ENCODE peak calls at places on chromosomes 12 and 14, in six cellular contexts. One of them, this sample, is unnamed.

GRCh38 chr14:104574536-104574935 is 5.0 kb upstream of the C14orf180 start:
- DNase-seq in fibroblast of lung: no peak
- DNase-seq in AG08395: no peak
- DNase-seq in HCEC 1CT: no peak
- DNase-seq in Right ventricle myocardium superior: no peak
- DNase-seq in coronary artery: no peak
- DNase-seq in this sample: no peak

GRCh38 chr12:109154485-109155438 is 38.4 kb downstream of the ACACB start:
- DNase-seq in coronary artery: peak; percentile 94
- DNase-seq in AG08395: peak; percentile 98
- DNase-seq in Right ventricle myocardium superior: peak; percentile 91
- DNase-seq in fibroblast of lung: peak; percentile 68
- DNase-seq in HCEC 1CT: peak; percentile 59
- DNase-seq in this sample: peak; percentile 88

GRCh38 chr12:12716151-12716844 is 870 bp upstream of the CDKN1B start:
- DNase-seq in HCEC 1CT: no peak
- DNase-seq in Right ventricle myocardium superior: no peak
- DNase-seq in coronary artery: no peak
- DNase-seq in AG08395: no peak
- DNase-seq in fibroblast of lung: peak; percentile 51
- DNase-seq in this sample: peak; percentile 47

GRCh38 chr14:70186826-70187483 is 1.8 kb downstream of the SLC8A3 start:
- DNase-seq in HCEC 1CT: peak; percentile 17
- DNase-seq in AG08395: no peak
- DNase-seq in coronary artery: no peak
- DNase-seq in fibroblast of lung: peak; percentile 7
- DNase-seq in Right ventricle myocardium superior: no peak
- DNase-seq in this sample: peak; percentile 32

GRCh38 chr14:102026934-102027333 is 59.9 kb downstream of the HSP90AA1 start:
- DNase-seq in Right ventricle myocardium superior: no peak
- DNase-seq in AG08395: no peak
- DNase-seq in coronary artery: no peak
- DNase-seq in fibroblast of lung: no peak
- DNase-seq in HCEC 1CT: no peak
- DNase-seq in this sample: no peak

GRCh38 chr12:89504560-89505346 is 19.8 kb downstream of the GALNT4 start:
- DNase-seq in HCEC 1CT: peak; percentile 76
- DNase-seq in AG08395: no peak
- DNase-seq in Right ventricle myocardium superior: no peak
- DNase-seq in coronary artery: no peak
- DNase-seq in fibroblast of lung: peak; percentile 46
- DNase-seq in this sample: peak; percentile 32

GRCh38 chr12:22234561-22234960 is 99.9 kb downstream of the ST8SIA1 start:
- DNase-seq in AG08395: peak; percentile 66
- DNase-seq in Right ventricle myocardium superior: no peak
- DNase-seq in coronary artery: no peak
- DNase-seq in fibroblast of lung: peak; percentile 80
- DNase-seq in HCEC 1CT: peak; percentile 88
- DNase-seq in this sample: peak; percentile 78

GRCh38 chr12:82407481-82407880 is 49.2 kb downstream of the METTL25 start:
- DNase-seq in AG08395: no peak
- DNase-seq in fibroblast of lung: no peak
- DNase-seq in HCEC 1CT: no peak
- DNase-seq in Right ventricle myocardium superior: no peak
- DNase-seq in coronary artery: no peak
- DNase-seq in this sample: no peak

GRCh38 chr12:19799886-19800602 is 360.8 kb downstream of the AEBP2 start:
- DNase-seq in Right ventricle myocardium superior: no peak
- DNase-seq in HCEC 1CT: no peak
- DNase-seq in AG08395: no peak
- DNase-seq in coronary artery: no peak
- DNase-seq in fibroblast of lung: no peak
- DNase-seq in this sample: no peak

GRCh38 chr14:61653507-61653906 is 41.8 kb upstream of the HIF1A start:
- DNase-seq in fibroblast of lung: peak; percentile 55
- DNase-seq in Right ventricle myocardium superior: no peak
- DNase-seq in HCEC 1CT: peak; percentile 87
- DNase-seq in AG08395: peak; percentile 64
- DNase-seq in coronary artery: no peak
- DNase-seq in this sample: peak; percentile 88

GRCh38 chr12:92186038-92186470 is 40.4 kb upstream of the BTG1 start:
- DNase-seq in fibroblast of lung: no peak
- DNase-seq in AG08395: no peak
- DNase-seq in coronary artery: no peak
- DNase-seq in Right ventricle myocardium superior: no peak
- DNase-seq in HCEC 1CT: no peak
- DNase-seq in this sample: no peak

GRCh38 chr14:73235531-73236155 is 1.7 kb upstream of the PAPLN start:
- DNase-seq in AG08395: no peak
- DNase-seq in Right ventricle myocardium superior: no peak
- DNase-seq in coronary artery: peak; percentile 68
- DNase-seq in HCEC 1CT: no peak
- DNase-seq in fibroblast of lung: peak; percentile 43
- DNase-seq in this sample: no peak

GRCh38 chr12:93784339-93785086 is 107.3 kb downstream of the CRADD start:
- DNase-seq in coronary artery: no peak
- DNase-seq in fibroblast of lung: peak; percentile 89
- DNase-seq in AG08395: no peak
- DNase-seq in Right ventricle myocardium superior: no peak
- DNase-seq in HCEC 1CT: peak; percentile 82
- DNase-seq in this sample: peak; percentile 67

GRCh38 chr12:9864913-9865675 is 4.1 kb downstream of the CLEC2B start:
- DNase-seq in AG08395: no peak
- DNase-seq in Right ventricle myocardium superior: no peak
- DNase-seq in HCEC 1CT: no peak
- DNase-seq in coronary artery: no peak
- DNase-seq in fibroblast of lung: no peak
- DNase-seq in this sample: no peak

GRCh38 chr12:91139264-91139663 is 28.0 kb upstream of the LUM start:
- DNase-seq in fibroblast of lung: peak; percentile 40
- DNase-seq in Right ventricle myocardium superior: no peak
- DNase-seq in coronary artery: no peak
- DNase-seq in AG08395: no peak
- DNase-seq in HCEC 1CT: peak; percentile 81
- DNase-seq in this sample: peak; percentile 60

GRCh38 chr12:105920161-105920684 is 218.5 kb downstream of the NUAK1 start:
- DNase-seq in AG08395: no peak
- DNase-seq in Right ventricle myocardium superior: peak; percentile 58
- DNase-seq in coronary artery: no peak
- DNase-seq in fibroblast of lung: no peak
- DNase-seq in HCEC 1CT: no peak
- DNase-seq in this sample: no peak

GRCh38 chr14:105195533-105196227 is 14.6 kb upstream of the NUDT14 start:
- DNase-seq in AG08395: no peak
- DNase-seq in HCEC 1CT: no peak
- DNase-seq in coronary artery: no peak
- DNase-seq in fibroblast of lung: no peak
- DNase-seq in Right ventricle myocardium superior: no peak
- DNase-seq in this sample: no peak

GRCh38 chr12:106341086-106341879 is 16.3 kb upstream of the POLR3B start:
- DNase-seq in HCEC 1CT: no peak
- DNase-seq in fibroblast of lung: no peak
- DNase-seq in coronary artery: no peak
- DNase-seq in Right ventricle myocardium superior: no peak
- DNase-seq in AG08395: peak; percentile 26
- DNase-seq in this sample: peak; percentile 86

GRCh38 chr12:120361506-120362208 is 7.3 kb downstream of the MSI1 start:
- DNase-seq in fibroblast of lung: peak; percentile 74
- DNase-seq in Right ventricle myocardium superior: peak; percentile 75
- DNase-seq in AG08395: peak; percentile 85
- DNase-seq in coronary artery: no peak
- DNase-seq in HCEC 1CT: peak; percentile 35
- DNase-seq in this sample: peak; percentile 63

GRCh38 chr12:62933220-62933870 is 1.6 kb downstream of the PPM1H start:
- DNase-seq in HCEC 1CT: no peak
- DNase-seq in fibroblast of lung: no peak
- DNase-seq in Right ventricle myocardium superior: peak; percentile 51
- DNase-seq in AG08395: no peak
- DNase-seq in coronary artery: no peak
- DNase-seq in this sample: no peak

GRCh38 chr12:90098132-90098779 is 389.6 kb upstream of the ATP2B1 start:
- DNase-seq in coronary artery: no peak
- DNase-seq in fibroblast of lung: no peak
- DNase-seq in HCEC 1CT: no peak
- DNase-seq in Right ventricle myocardium superior: no peak
- DNase-seq in AG08395: no peak
- DNase-seq in this sample: no peak

GRCh38 chr12:113905829-113906228 is 60.3 kb downstream of the RBM19 start:
- DNase-seq in coronary artery: no peak
- DNase-seq in HCEC 1CT: no peak
- DNase-seq in AG08395: no peak
- DNase-seq in fibroblast of lung: no peak
- DNase-seq in Right ventricle myocardium superior: no peak
- DNase-seq in this sample: no peak

GRCh38 chr12:69388371-69388770 is 28.8 kb downstream of the YEATS4 start:
- DNase-seq in HCEC 1CT: peak; percentile 65
- DNase-seq in Right ventricle myocardium superior: no peak
- DNase-seq in coronary artery: no peak
- DNase-seq in fibroblast of lung: peak; percentile 85
- DNase-seq in AG08395: peak; percentile 43
- DNase-seq in this sample: peak; percentile 33

GRCh38 chr14:91233936-91234790 is 10.3 kb downstream of the GPR68 start:
- DNase-seq in AG08395: no peak
- DNase-seq in coronary artery: no peak
- DNase-seq in Right ventricle myocardium superior: peak; percentile 50
- DNase-seq in HCEC 1CT: no peak
- DNase-seq in fibroblast of lung: no peak
- DNase-seq in this sample: no peak

GRCh38 chr14:67515386-67516079 is 17.6 kb upstream of the PLEKHH1 start:
- DNase-seq in Right ventricle myocardium superior: peak; percentile 55
- DNase-seq in HCEC 1CT: no peak
- DNase-seq in AG08395: no peak
- DNase-seq in fibroblast of lung: no peak
- DNase-seq in coronary artery: no peak
- DNase-seq in this sample: no peak

GRCh38 chr14:55438066-55438683 is 2.2 kb downstream of the TBPL2 start:
- DNase-seq in Right ventricle myocardium superior: no peak
- DNase-seq in HCEC 1CT: peak; percentile 52
- DNase-seq in fibroblast of lung: peak; percentile 74
- DNase-seq in AG08395: peak; percentile 61
- DNase-seq in coronary artery: no peak
- DNase-seq in this sample: peak; percentile 39

GRCh38 chr12:47980779-47981495 is 17.5 kb downstream of the TMEM106C start:
- DNase-seq in HCEC 1CT: no peak
- DNase-seq in fibroblast of lung: no peak
- DNase-seq in AG08395: no peak
- DNase-seq in Right ventricle myocardium superior: no peak
- DNase-seq in coronary artery: no peak
- DNase-seq in this sample: no peak

GRCh38 chr14:64501326-64502171 is 2.1 kb downstream of the ZBTB25 start:
- DNase-seq in fibroblast of lung: peak; percentile 63
- DNase-seq in AG08395: peak; percentile 59
- DNase-seq in Right ventricle myocardium superior: peak; percentile 70
- DNase-seq in HCEC 1CT: peak; percentile 53
- DNase-seq in coronary artery: peak; percentile 85
- DNase-seq in this sample: peak; percentile 67

GRCh38 chr14:44505588-44505987 is 1.5 kb downstream of the FSCB start:
- DNase-seq in HCEC 1CT: no peak
- DNase-seq in AG08395: no peak
- DNase-seq in Right ventricle myocardium superior: no peak
- DNase-seq in fibroblast of lung: no peak
- DNase-seq in coronary artery: no peak
- DNase-seq in this sample: no peak

GRCh38 chr12:112419269-112420133 is 754 bp downstream of the PTPN11 start:
- DNase-seq in AG08395: peak; percentile 87
- DNase-seq in fibroblast of lung: peak; percentile 83
- DNase-seq in Right ventricle myocardium superior: peak; percentile 78
- DNase-seq in coronary artery: peak; percentile 88
- DNase-seq in HCEC 1CT: peak; percentile 85
- DNase-seq in this sample: peak; percentile 93

GRCh38 chr12:107519906-107520859 is 165.4 kb upstream of the PWP1 start:
- DNase-seq in coronary artery: no peak
- DNase-seq in Right ventricle myocardium superior: no peak
- DNase-seq in AG08395: no peak
- DNase-seq in HCEC 1CT: no peak
- DNase-seq in fibroblast of lung: no peak
- DNase-seq in this sample: no peak

GRCh38 chr14:89629383-89629782 is 212.3 kb upstream of the FOXN3 start:
- DNase-seq in fibroblast of lung: no peak
- DNase-seq in HCEC 1CT: no peak
- DNase-seq in coronary artery: no peak
- DNase-seq in Right ventricle myocardium superior: no peak
- DNase-seq in AG08395: no peak
- DNase-seq in this sample: no peak

This sample was measured in foreskin fibroblast.